ENCODE peak calls at places on chromosome 9, in six cellular contexts. R is hepatocyte, E is SHP77 treated with DMSO at 0.1 percent for 48 hours, L is ELR, P is T47D, C is NCI-H2029. H is an unnamed sample.

GRCh38 chr9:121650220-121651013 is 1.0 kb upstream of the DAB2IP start:
- DNase-seq in R (peak; percentile 92), E (peak; percentile 27), P (peak; percentile 40), C (no peak), L (peak; percentile 69), H (peak; percentile 62)

GRCh38 chr9:129242971-129243561 is 65.0 kb upstream of the IER5L start:
- DNase-seq in R (no peak), C (peak; percentile 66), P (no peak), E (no peak), L (peak; percentile 34), H (no peak)

GRCh38 chr9:129343697-129344375 is 165.8 kb upstream of the IER5L start:
- DNase-seq in C (no peak), E (no peak), R (peak; percentile 82), P (no peak), L (no peak), H (no peak)

GRCh38 chr9:20722221-20722620 is 38.2 kb downstream of the FOCAD start:
- DNase-seq in P (no peak), E (no peak), L (no peak), R (no peak), C (no peak), H (no peak)

GRCh38 chr9:137917116-137917515 is 39.5 kb downstream of the CACNA1B start:
- DNase-seq in L (no peak), R (no peak), P (no peak), E (no peak), C (no peak), H (no peak)

GRCh38 chr9:32378496-32378895 is 5.9 kb upstream of the ACO1 start:
- DNase-seq in R (peak; percentile 77), E (peak; percentile 2), P (peak; percentile 79), L (peak; percentile 86), C (peak; percentile 66), H (peak; percentile 56)

GRCh38 chr9:114806571-114806970 is 732 bp upstream of the TNFSF15 start:
- DNase-seq in L (no peak), R (peak; percentile 27), P (no peak), E (no peak), C (no peak), H (no peak)

GRCh38 chr9:134438204-134438788 is 112.0 kb downstream of the RXRA start:
- DNase-seq in P (no peak), L (no peak), C (no peak), E (no peak), R (no peak), H (no peak)

GRCh38 chr9:12930906-12931305 is 156.1 kb downstream of the LURAP1L start:
- DNase-seq in C (no peak), E (no peak), L (peak; percentile 53), R (no peak), P (no peak), H (no peak)

GRCh38 chr9:6302417-6302816 is 25.8 kb upstream of the TPD52L3 start:
- DNase-seq in P (peak; percentile 45), L (peak; percentile 14), C (no peak), E (no peak), R (peak; percentile 19), H (no peak)

GRCh38 chr9:92140074-92140753 is 25.0 kb upstream of the SPTLC1 start:
- DNase-seq in C (peak; percentile 49), L (peak; percentile 81), R (peak; percentile 83), E (peak; percentile 30), P (peak; percentile 67), H (peak; percentile 64)

GRCh38 chr9:123929177-123929869 is 603 bp downstream of the DENND1A start:
- DNase-seq in P (no peak), L (peak; percentile 46), E (no peak), R (peak; percentile 67), C (peak; percentile 14), H (no peak)

GRCh38 chr9:18985464-18985951 is 47.5 kb downstream of the SAXO1 start:
- DNase-seq in P (no peak), R (no peak), E (no peak), C (no peak), L (no peak), H (no peak)

GRCh38 chr9:121453232-121453892 is 46.3 kb downstream of the GGTA1 start:
- DNase-seq in C (no peak), P (no peak), E (no peak), L (no peak), R (no peak), H (no peak)

GRCh38 chr9:35423499-35423898 is 66.4 kb upstream of the RUSC2 start:
- DNase-seq in P (no peak), R (no peak), L (peak; percentile 43), E (no peak), C (no peak), H (no peak)

GRCh38 chr9:89701221-89701798 is 96.5 kb downstream of the GADD45G start:
- DNase-seq in R (no peak), C (no peak), E (no peak), L (no peak), P (no peak), H (no peak)